ENCODE peak calls at places on chromosome 18, in ten cellular contexts. C, O, D, B, V, K, P, Z, R and H are unnamed samples.

GRCh38 chr18:54416459-54416858 is 58.8 kb downstream of the C18orf54 start:
- DNase-seq in C (peak), O (no peak), D (no peak), B (peak), V (no peak), K (no peak), P (no peak), Z (no peak), R (no peak), H (no peak)

GRCh38 chr18:14944838-14945237 is 196.9 kb downstream of the ANKRD30B start:
- DNase-seq in C (no peak), O (no peak), D (no peak), B (no peak), V (no peak), K (no peak), P (no peak), Z (no peak), R (no peak), H (no peak)

GRCh38 chr18:31490387-31490786 is 7.6 kb upstream of the DSG2 start:
- DNase-seq in C (no peak), O (no peak), D (no peak), B (no peak), V (peak), K (no peak), P (no peak), Z (no peak), R (no peak), H (no peak)

GRCh38 chr18:70074091-70074490 is 126.4 kb upstream of the CD226 start:
- DNase-seq in C (no peak), O (no peak), D (no peak), B (no peak), V (no peak), K (no peak), P (no peak), Z (no peak), R (no peak), H (no peak)

GRCh38 chr18:39561136-39561535 is 1995.5 kb upstream of the CELF4 start:
- DNase-seq in C (peak), O (no peak), D (no peak), B (no peak), V (no peak), K (no peak), P (no peak), Z (no peak), R (no peak), H (no peak)

GRCh38 chr18:76491436-76491800 is 3.6 kb downstream of the ZNF516 start:
- DNase-seq in C (no peak), O (peak), D (peak), B (peak), V (peak), K (no peak), P (peak), Z (peak), R (peak), H (peak)

GRCh38 chr18:76126327-76126726 is 368.7 kb downstream of the ZNF516 start:
- DNase-seq in C (no peak), O (no peak), D (no peak), B (peak), V (no peak), K (no peak), P (peak), Z (no peak), R (peak), H (no peak)

GRCh38 chr18:42051411-42051810 is 96.4 kb downstream of the PIK3C3 start:
- DNase-seq in C (no peak), O (no peak), D (no peak), B (no peak), V (no peak), K (no peak), P (no peak), Z (no peak), R (no peak), H (no peak)

GRCh38 chr18:32922951-32923430 is 150.2 kb upstream of the KLHL14 start:
- DNase-seq in C (no peak), O (no peak), D (no peak), B (no peak), V (no peak), K (no peak), P (peak), Z (peak), R (no peak), H (no peak)

GRCh38 chr18:23992119-23992940 is 22.2 kb upstream of the TTC39C start:
- DNase-seq in C (no peak), O (peak), D (peak), B (no peak), V (no peak), K (no peak), P (no peak), Z (peak), R (peak), H (no peak)